ENCODE peak calls at places on chromosomes 1 and 21, in five cellular contexts. Z, I, K, U and S are unnamed samples.

GRCh38 chr1:31746687-31747086 is 17.5 kb downstream of the ADGRB2 start:
- DNase-seq in Z (no peak), I (no peak), K (no peak), U (no peak), S (no peak)

GRCh38 chr1:115545791-115546733 is 95.7 kb upstream of the VANGL1 start:
- DNase-seq in Z (peak; percentile 83), I (no peak), K (peak; percentile 85), U (peak; percentile 50), S (no peak)

GRCh38 chr1:7229186-7229585 is 443.9 kb downstream of the CAMTA1 start:
- DNase-seq in Z (no peak), I (no peak), K (no peak), U (no peak), S (no peak)

GRCh38 chr1:82867781-82868180 is 1067.0 kb downstream of the ADGRL2 start:
- DNase-seq in Z (no peak), I (no peak), K (peak; percentile 6), U (no peak), S (no peak)

GRCh38 chr21:43880111-43880985 is 15.3 kb downstream of the AGPAT3 start:
- DNase-seq in Z (peak; percentile 81), I (no peak), K (peak; percentile 53), U (peak; percentile 66), S (peak; percentile 90)

GRCh38 chr1:37306871-37307270 is 167.5 kb upstream of the ZC3H12A start:
- DNase-seq in Z (no peak), I (no peak), K (no peak), U (no peak), S (no peak)

GRCh38 chr1:2589331-2590232 is 3.0 kb downstream of the PRXL2B start:
- DNase-seq in Z (no peak), I (no peak), K (no peak), U (no peak), S (no peak)

GRCh38 chr1:156726549-156727226 is 1.6 kb upstream of the METTL25B start:
- DNase-seq in Z (peak; percentile 37), I (no peak), K (peak; percentile 69), U (peak; percentile 47), S (no peak)

GRCh38 chr1:110086959-110087358 is 16.5 kb upstream of the ALX3 start:
- DNase-seq in Z (no peak), I (no peak), K (no peak), U (no peak), S (no peak)

GRCh38 chr1:200866521-200866920 is 6.3 kb upstream of the GPR25 start:
- DNase-seq in Z (no peak), I (no peak), K (no peak), U (no peak), S (no peak)

GRCh38 chr1:54229281-54229891 is 29.4 kb downstream of the MRPL37 start:
- DNase-seq in Z (peak; percentile 54), I (no peak), K (peak; percentile 78), U (no peak), S (no peak)